ENCODE peak calls at places on chromosomes 7 and 10, in four cellular contexts. Y is H1, G is A549, Z is K562. M is an unnamed sample.

GRCh38 chr7:24862461-24862860 is 105.2 kb upstream of the GSDME start:
- DNase-seq in Z (no peak), Y (no peak), G (no peak), M (no peak)

GRCh38 chr7:84506151-84506550 is 311.6 kb upstream of the SEMA3A start:
- DNase-seq in Z (no peak), G (no peak), Y (no peak), M (no peak)

GRCh38 chr10:124667425-124668130 is 76.6 kb downstream of the FAM53B start:
- DNase-seq in G (no peak), Y (no peak), Z (peak; percentile 15), M (no peak)

GRCh38 chr7:39651262-39651661 is 27.9 kb downstream of the RALA start:
- DNase-seq in G (no peak), Y (no peak), Z (no peak), M (no peak)

GRCh38 chr7:17486835-17487234 is 188.4 kb downstream of the AHR start:
- DNase-seq in Z (no peak), Y (no peak), G (no peak), M (peak; percentile 48)

GRCh38 chr10:15898046-15898445 is 37.7 kb upstream of the MINDY3 start:
- DNase-seq in Y (no peak), Z (peak; percentile 21), G (peak; percentile 13), M (no peak)

GRCh38 chr7:157006829-157007469 is 3.5 kb downstream of the MNX1 start:
- DNase-seq in G (no peak), Z (no peak), Y (peak; percentile 39), M (no peak)

GRCh38 chr7:30430300-30430699 is 48.3 kb downstream of the NOD1 start:
- DNase-seq in G (peak; percentile 64), Y (no peak), Z (no peak), M (no peak)

GRCh38 chr10:43062402-43063160 is 14.3 kb upstream of the RET start:
- DNase-seq in G (no peak), Y (no peak), Z (no peak), M (no peak)

GRCh38 chr7:98348726-98349474 is 52.0 kb downstream of the BAIAP2L1 start:
- DNase-seq in Z (peak; percentile 69), Y (no peak), G (peak; percentile 62), M (no peak)

GRCh38 chr7:57867884-57868701 is 418.1 kb downstream of the ZNF716 start:
- DNase-seq in Y (no peak), Z (no peak), G (peak; percentile 10), M (no peak)

GRCh38 chr10:89307213-89307612 is 5.4 kb downstream of the IFIT2 start:
- DNase-seq in G (no peak), Y (no peak), Z (no peak), M (no peak)

DNA sequence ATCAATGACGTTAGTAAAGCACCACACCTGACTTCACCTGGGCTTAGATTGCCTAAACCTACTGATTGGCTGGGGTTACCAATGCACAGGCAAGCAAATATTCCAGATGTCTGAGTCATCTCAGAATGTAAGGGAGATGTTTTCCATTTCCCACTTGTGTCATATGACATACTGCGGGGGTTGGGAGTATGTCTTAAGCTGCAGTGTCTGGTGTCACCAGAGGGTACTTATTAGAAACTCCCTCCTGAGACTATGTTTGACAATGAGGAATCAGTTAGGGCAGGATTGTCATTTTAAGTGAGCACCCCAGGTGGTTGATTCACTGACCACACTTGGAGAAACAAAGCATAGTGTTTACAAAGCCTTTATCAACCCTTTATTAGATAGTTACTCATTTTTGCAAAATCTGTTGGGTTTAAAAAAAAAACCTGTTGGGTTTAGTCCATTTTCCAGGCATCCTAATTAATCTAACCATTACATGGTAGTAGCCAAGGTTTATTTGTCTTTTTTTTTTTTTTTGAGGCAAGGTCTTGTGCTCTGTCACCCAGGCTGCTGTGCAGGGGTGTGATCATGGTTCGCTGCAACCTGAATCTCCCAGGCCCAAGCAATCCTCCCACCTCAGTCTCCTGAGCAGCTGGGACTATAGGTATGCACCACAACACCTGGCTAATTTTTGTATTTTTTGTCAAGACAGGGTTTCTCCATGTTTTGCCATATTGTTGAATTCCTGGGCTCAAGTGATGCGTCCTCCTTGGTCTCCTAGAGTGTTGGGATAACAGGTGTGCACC is 72.5 kb downstream of the CDK6 start:
- DNase-seq in Z (peak; percentile 28), Y (peak; percentile 70), G (peak; percentile 92), M (peak; percentile 63)
- TF ChIP-seq PHF8 in Z (no peak), Y (no peak), G (no peak), M (no peak)

DNA sequence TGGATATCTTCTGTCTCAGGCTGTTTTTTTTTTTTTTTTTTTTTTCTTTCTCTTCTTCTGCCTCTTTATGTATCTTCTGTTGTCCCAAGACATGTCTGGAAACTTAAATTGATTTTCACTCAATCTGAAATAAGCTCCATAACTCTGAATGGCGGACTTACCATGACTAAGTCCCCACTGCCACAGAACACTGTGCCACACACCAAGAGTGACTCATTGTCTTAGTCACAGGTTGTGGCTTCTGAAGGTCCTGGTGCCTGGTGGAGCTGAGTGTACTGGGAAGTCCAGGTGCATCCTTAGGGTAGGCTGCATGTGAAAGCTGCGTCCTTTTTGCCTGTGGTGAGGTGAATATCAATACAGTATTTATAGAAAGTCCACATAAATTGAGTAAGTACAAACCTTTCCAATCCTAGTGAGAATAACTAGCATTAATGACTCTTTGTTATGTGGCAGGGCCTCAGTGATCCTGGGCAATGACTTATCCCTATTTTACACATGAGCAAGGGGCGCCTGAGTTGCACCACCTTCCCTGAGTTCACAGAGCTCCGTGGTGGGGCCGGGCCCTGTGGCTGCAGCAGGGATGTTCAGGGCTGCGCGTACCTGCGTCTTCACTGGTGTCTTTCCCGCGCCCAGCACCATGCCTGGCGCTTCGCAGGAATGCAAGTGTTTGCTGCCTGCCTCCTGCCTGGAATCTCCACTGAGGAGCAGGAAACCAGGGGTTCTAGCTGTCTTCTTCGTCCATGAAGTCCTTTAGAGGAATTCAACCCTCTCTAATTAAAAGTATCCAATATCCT is 4.3 kb downstream of the PFKP start:
- DNase-seq in G (peak; percentile 85), Y (no peak), Z (no peak), M (no peak)
- TF ChIP-seq PHF8 in G (no peak), Y (no peak), Z (no peak), M (no peak)

GRCh38 chr10:116973946-116974345 is 31.0 kb downstream of the SHTN1 start:
- DNase-seq in G (no peak), Y (no peak), Z (no peak), M (no peak)
- TF ChIP-seq PHF8 in G (no peak), Y (no peak), Z (no peak), M (no peak)

DNA sequence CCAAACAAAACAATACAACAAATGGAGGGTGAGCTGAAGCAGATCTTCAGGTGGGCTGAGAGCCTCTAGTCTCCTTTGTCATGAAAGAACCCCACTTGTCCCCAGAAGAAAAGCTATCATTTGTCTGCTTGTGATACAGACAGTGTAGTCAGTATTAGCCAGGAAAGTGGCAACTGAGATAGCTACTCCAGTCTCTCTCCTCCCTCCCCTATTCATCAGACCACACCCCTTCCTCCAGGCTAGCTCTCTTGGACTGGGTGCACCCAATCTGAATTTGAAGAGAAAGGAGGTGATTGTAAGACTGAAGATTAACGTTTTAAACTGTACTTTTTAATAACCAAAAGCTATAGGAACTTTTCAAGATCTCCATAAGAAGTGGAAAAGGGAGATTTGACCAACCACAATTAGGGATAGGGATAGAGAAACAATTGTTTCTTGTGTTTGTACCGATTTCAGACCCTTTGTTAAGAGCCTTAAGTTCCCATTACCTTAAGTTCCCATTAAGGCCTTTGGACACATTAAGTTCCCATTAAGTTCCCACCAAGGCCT is 14.1 kb downstream of the BMPR1A start:
- DNase-seq in Y (no peak), Z (peak; percentile 61), G (no peak), M (no peak)
- TF ChIP-seq PHF8 in Y (no peak), Z (no peak), G (no peak), M (no peak)